ENCODE peak calls at places on chromosomes 11 and 22, in six cellular contexts. Z is tibial nerve; T is astrocyte of the cerebellum; W is activated CD4-positive, alpha-beta T cell treated with anti-CD3 and anti-CD28 coated beads, Interleukin-2, amount 10 ng/mL, durations not matched to agents 24 days and 14 days; Q is ELR; R is foreskin fibroblast. A is an unnamed sample.

GRCh38 chr22:19039796-19040580 is 82.2 kb downstream of the DGCR2 start:
- DNase-seq in Q (no peak), T (no peak), R (no peak), W (no peak), Z (no peak), A (no peak)

GRCh38 chr11:117643606-117644300 is 153.3 kb downstream of the DSCAML1 start:
- DNase-seq in W (no peak), Z (no peak), T (no peak), Q (no peak), R (no peak), A (peak)

GRCh38 chr11:19828382-19829108 is 115.9 kb downstream of the NAV2 start:
- DNase-seq in Q (no peak), W (no peak), R (no peak), Z (no peak), T (no peak), A (no peak)

GRCh38 chr11:65366340-65366773 is 11.8 kb downstream of the TIGD3 start:
- DNase-seq in T (peak), W (peak), Q (peak), Z (no peak), R (peak), A (no peak)

GRCh38 chr22:17867160-17867785 is 93.0 kb upstream of the BID start:
- DNase-seq in R (no peak), Q (no peak), W (no peak), T (no peak), Z (no peak), A (peak)

GRCh38 chr22:42769574-42770447 is 49.1 kb upstream of the A4GALT start:
- DNase-seq in W (no peak), R (peak), T (peak), Q (peak), Z (peak), A (peak)

GRCh38 chr22:46812786-46813185 is 50.3 kb downstream of the TBC1D22A start:
- DNase-seq in W (no peak), R (no peak), T (no peak), Z (no peak), Q (no peak), A (no peak)

GRCh38 chr11:75920886-75921285 is 105.9 kb downstream of the UVRAG start:
- DNase-seq in Q (no peak), R (no peak), Z (no peak), T (no peak), W (no peak), A (no peak)

GRCh38 chr22:31206896-31207687 is 5.0 kb upstream of the LIMK2 start:
- DNase-seq in T (no peak), Q (no peak), R (no peak), W (no peak), Z (no peak), A (peak)

GRCh38 chr11:15850992-15851615 is 505.2 kb downstream of the SOX6 start:
- DNase-seq in Z (no peak), Q (no peak), W (no peak), T (no peak), R (no peak), A (no peak)

GRCh38 chr11:27217496-27217895 is 145.5 kb downstream of the CCDC34 start:
- DNase-seq in R (no peak), Q (no peak), T (no peak), Z (no peak), W (no peak), A (no peak)

GRCh38 chr11:117959438-117960149 is 26.6 kb upstream of the IL10RA start:
- DNase-seq in Z (no peak), W (peak), T (no peak), R (no peak), Q (no peak), A (no peak)

GRCh38 chr11:93476796-93477195 is 66.4 kb downstream of the SMCO4 start:
- DNase-seq in Z (no peak), T (peak), W (no peak), R (peak), Q (peak), A (no peak)

GRCh38 chr22:38784035-38784434 is 9.9 kb downstream of the DNAL4 start:
- DNase-seq in Z (no peak), R (no peak), Q (no peak), W (no peak), T (no peak), A (no peak)

GRCh38 chr11:69918231-69918937 is 99.2 kb upstream of the FGF3 start:
- DNase-seq in R (no peak), Q (no peak), W (no peak), T (no peak), Z (no peak), A (peak)

GRCh38 chr11:124402326-124402922 is 3.6 kb upstream of the OR8B3 start:
- DNase-seq in Q (peak), W (peak), Z (no peak), R (peak), T (peak), A (peak)

GRCh38 chr22:21641417-21641794 is 696 bp upstream of the SDF2L1 start:
- DNase-seq in R (peak), T (no peak), W (peak), Z (no peak), Q (peak), A (no peak)

GRCh38 chr11:40328890-40329617 is 1130.4 kb downstream of the LRRC4C start:
- DNase-seq in Q (peak), R (peak), T (peak), W (no peak), Z (no peak), A (no peak)

GRCh38 chr11:76208829-76209670 is 2.7 kb upstream of the WNT11 start:
- DNase-seq in R (peak), W (peak), T (no peak), Q (peak), Z (peak), A (peak)

A was measured in left ventricle myocardium superior.